ENCODE peak calls at places on chromosomes 1 and 21, in eight cellular contexts. One of them, this sample, is unnamed. For H3K4me1, the result is how much of the 10 kb centered on the place peaks cover.

GRCh38 chr1:205662135-205662725 is 18.1 kb downstream of the SLC45A3 start:
- DNase-seq in cardiac muscle cell: no peak
- DNase-seq in Panc1: no peak
- DNase-seq in fibroblast of lung: no peak
- DNase-seq in kidney: no peak
- DNase-seq in heart left ventricle: no peak
- DNase-seq in adrenal gland: no peak
- DNase-seq in IMR-90: no peak
- DNase-seq in this sample: no peak

GRCh38 chr1:178867670-178868069 is 3.2 kb downstream of the ANGPTL1 start:
- DNase-seq in heart left ventricle: no peak
- DNase-seq in IMR-90: peak
- DNase-seq in cardiac muscle cell: no peak
- DNase-seq in adrenal gland: no peak
- DNase-seq in Panc1: no peak
- DNase-seq in kidney: no peak
- DNase-seq in fibroblast of lung: no peak
- DNase-seq in this sample: no peak

GRCh38 chr1:172287207-172287606 is 133.3 kb upstream of the C1orf105 start:
- DNase-seq in cardiac muscle cell: no peak
- DNase-seq in IMR-90: peak
- DNase-seq in Panc1: no peak
- DNase-seq in fibroblast of lung: peak
- DNase-seq in adrenal gland: peak
- DNase-seq in heart left ventricle: peak
- DNase-seq in kidney: no peak
- DNase-seq in this sample: peak

GRCh38 chr1:52321051-52321450 is 45.0 kb downstream of the CC2D1B start:
- DNase-seq in IMR-90: no peak
- DNase-seq in heart left ventricle: no peak
- DNase-seq in Panc1: no peak
- DNase-seq in kidney: no peak
- DNase-seq in adrenal gland: no peak
- DNase-seq in fibroblast of lung: no peak
- DNase-seq in cardiac muscle cell: no peak
- DNase-seq in this sample: no peak

GRCh38 chr1:17225140-17225539 is 20.2 kb downstream of the PADI1 start:
- DNase-seq in heart left ventricle: no peak
- DNase-seq in fibroblast of lung: no peak
- DNase-seq in cardiac muscle cell: no peak
- DNase-seq in Panc1: no peak
- DNase-seq in adrenal gland: no peak
- DNase-seq in IMR-90: no peak
- DNase-seq in kidney: no peak
- DNase-seq in this sample: no peak

GRCh38 chr1:17441265-17441992 is 2.0 kb upstream of the RCC2 start:
- DNase-seq in kidney: peak
- DNase-seq in IMR-90: peak
- DNase-seq in heart left ventricle: no peak
- DNase-seq in Panc1: peak
- DNase-seq in fibroblast of lung: peak
- DNase-seq in cardiac muscle cell: no peak
- DNase-seq in adrenal gland: no peak
- DNase-seq in this sample: no peak

GRCh38 chr1:3079381-3080093 is 10.5 kb downstream of the PRDM16 start:
- DNase-seq in Panc1: no peak
- DNase-seq in adrenal gland: no peak
- DNase-seq in heart left ventricle: no peak
- DNase-seq in IMR-90: no peak
- DNase-seq in cardiac muscle cell: no peak
- DNase-seq in fibroblast of lung: no peak
- DNase-seq in kidney: no peak
- DNase-seq in this sample: no peak

GRCh38 chr1:156844102-156844501 is 14.8 kb downstream of the INSRR start:
- DNase-seq in Panc1: no peak
- DNase-seq in IMR-90: no peak
- DNase-seq in cardiac muscle cell: no peak
- DNase-seq in adrenal gland: no peak
- DNase-seq in fibroblast of lung: no peak
- DNase-seq in heart left ventricle: no peak
- DNase-seq in kidney: no peak
- DNase-seq in this sample: no peak

GRCh38 chr1:181159451-181160151 is 71.1 kb downstream of the IER5 start:
- DNase-seq in IMR-90: peak
- DNase-seq in fibroblast of lung: peak
- DNase-seq in heart left ventricle: peak
- DNase-seq in Panc1: no peak
- DNase-seq in adrenal gland: no peak
- DNase-seq in kidney: no peak
- DNase-seq in cardiac muscle cell: no peak
- DNase-seq in this sample: no peak

GRCh38 chr21:45971487-45972352 is 9.8 kb upstream of the COL6A1 start:
- DNase-seq in Panc1: no peak
- DNase-seq in cardiac muscle cell: no peak
- DNase-seq in adrenal gland: no peak
- DNase-seq in IMR-90: peak
- DNase-seq in fibroblast of lung: peak
- DNase-seq in kidney: peak
- DNase-seq in heart left ventricle: peak
- DNase-seq in this sample: peak

GRCh38 chr1:4638347-4638734 is 16.1 kb upstream of the AJAP1 start:
- DNase-seq in adrenal gland: no peak
- DNase-seq in IMR-90: no peak
- DNase-seq in heart left ventricle: peak
- DNase-seq in fibroblast of lung: no peak
- DNase-seq in kidney: no peak
- DNase-seq in cardiac muscle cell: no peak
- DNase-seq in Panc1: no peak
- DNase-seq in this sample: no peak

DNA sequence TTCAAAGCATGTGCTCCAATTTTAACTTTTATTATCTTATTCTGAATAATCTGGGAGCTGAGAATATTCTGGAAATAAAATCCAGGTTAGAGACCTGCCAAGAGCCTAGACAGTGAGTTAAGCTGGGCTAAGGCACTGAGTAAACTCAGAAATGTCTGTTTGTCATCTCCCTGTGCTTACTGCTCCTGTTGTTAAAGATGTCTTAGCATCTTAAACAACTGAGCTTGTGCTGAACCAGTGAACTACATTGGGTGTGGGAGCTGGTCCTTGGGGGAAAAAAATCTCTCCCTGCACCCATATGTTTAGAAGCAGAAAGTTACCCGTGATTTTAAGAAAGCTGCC is 25.0 kb upstream of the AHCYL1 start:
- DNase-seq in IMR-90: no peak
- DNase-seq in adrenal gland: no peak
- DNase-seq in cardiac muscle cell: no peak
- DNase-seq in kidney: no peak
- DNase-seq in fibroblast of lung: no peak
- DNase-seq in heart left ventricle: no peak
- DNase-seq in Panc1: no peak
- DNase-seq in this sample: no peak
- TF ChIP-seq CTCF in IMR-90: no peak
- TF ChIP-seq CTCF in adrenal gland: no peak
- TF ChIP-seq CTCF in cardiac muscle cell: no peak
- TF ChIP-seq CTCF in kidney: no peak
- TF ChIP-seq CTCF in fibroblast of lung: no peak
- TF ChIP-seq CTCF in heart left ventricle: no peak
- TF ChIP-seq CTCF in Panc1: no peak
- TF ChIP-seq CTCF in this sample: no peak

GRCh38 chr1:160365325-160365724 is 1.5 kb upstream of the NHLH1 start:
- DNase-seq in cardiac muscle cell: no peak
- DNase-seq in adrenal gland: no peak
- DNase-seq in kidney: no peak
- DNase-seq in IMR-90: no peak
- DNase-seq in heart left ventricle: no peak
- DNase-seq in fibroblast of lung: no peak
- DNase-seq in Panc1: no peak
- DNase-seq in this sample: no peak
- H3K4me1 ChIP-seq in cardiac muscle cell: under half
- H3K4me1 ChIP-seq in adrenal gland: under half
- H3K4me1 ChIP-seq in kidney: under half
- H3K4me1 ChIP-seq in IMR-90: under half
- H3K4me1 ChIP-seq in heart left ventricle: under half
- H3K4me1 ChIP-seq in fibroblast of lung: under half
- H3K4me1 ChIP-seq in Panc1: under half
- H3K4me1 ChIP-seq in this sample: under half

GRCh38 chr21:25281134-25281533 is 326.1 kb downstream of the MRPL39 start:
- DNase-seq in kidney: no peak
- DNase-seq in cardiac muscle cell: no peak
- DNase-seq in IMR-90: no peak
- DNase-seq in fibroblast of lung: no peak
- DNase-seq in Panc1: no peak
- DNase-seq in adrenal gland: no peak
- DNase-seq in heart left ventricle: no peak
- DNase-seq in this sample: no peak

GRCh38 chr21:25280061-25280460 is 327.2 kb downstream of the MRPL39 start:
- DNase-seq in adrenal gland: no peak
- DNase-seq in IMR-90: no peak
- DNase-seq in cardiac muscle cell: no peak
- DNase-seq in Panc1: no peak
- DNase-seq in kidney: no peak
- DNase-seq in heart left ventricle: no peak
- DNase-seq in fibroblast of lung: no peak
- DNase-seq in this sample: no peak

GRCh38 chr21:25283720-25284119 is 323.6 kb downstream of the MRPL39 start:
- DNase-seq in fibroblast of lung: peak
- DNase-seq in IMR-90: peak
- DNase-seq in kidney: no peak
- DNase-seq in heart left ventricle: no peak
- DNase-seq in adrenal gland: no peak
- DNase-seq in cardiac muscle cell: peak
- DNase-seq in Panc1: no peak
- DNase-seq in this sample: no peak
- TF ChIP-seq CTCF in fibroblast of lung: peak
- TF ChIP-seq CTCF in IMR-90: peak
- TF ChIP-seq CTCF in kidney: peak
- TF ChIP-seq CTCF in heart left ventricle: no peak
- TF ChIP-seq CTCF in adrenal gland: peak
- TF ChIP-seq CTCF in cardiac muscle cell: peak
- TF ChIP-seq CTCF in Panc1: peak
- TF ChIP-seq CTCF in this sample: no peak

GRCh38 chr21:17538576-17538975 is 25.7 kb downstream of the CXADR start:
- DNase-seq in fibroblast of lung: no peak
- DNase-seq in kidney: no peak
- DNase-seq in cardiac muscle cell: no peak
- DNase-seq in heart left ventricle: no peak
- DNase-seq in Panc1: no peak
- DNase-seq in IMR-90: no peak
- DNase-seq in adrenal gland: no peak
- DNase-seq in this sample: no peak

GRCh38 chr21:17539743-17540341 is 27.0 kb downstream of the CXADR start:
- DNase-seq in cardiac muscle cell: no peak
- DNase-seq in IMR-90: no peak
- DNase-seq in kidney: no peak
- DNase-seq in adrenal gland: no peak
- DNase-seq in heart left ventricle: no peak
- DNase-seq in fibroblast of lung: no peak
- DNase-seq in Panc1: no peak
- DNase-seq in this sample: no peak

GRCh38 chr21:17540530-17540929 is 27.7 kb downstream of the CXADR start:
- DNase-seq in heart left ventricle: no peak
- DNase-seq in adrenal gland: no peak
- DNase-seq in Panc1: no peak
- DNase-seq in kidney: no peak
- DNase-seq in cardiac muscle cell: no peak
- DNase-seq in fibroblast of lung: no peak
- DNase-seq in IMR-90: no peak
- DNase-seq in this sample: no peak

GRCh38 chr21:17539323-17539722 is 26.5 kb downstream of the CXADR start:
- DNase-seq in fibroblast of lung: no peak
- DNase-seq in Panc1: no peak
- DNase-seq in adrenal gland: no peak
- DNase-seq in IMR-90: no peak
- DNase-seq in cardiac muscle cell: no peak
- DNase-seq in kidney: no peak
- DNase-seq in heart left ventricle: no peak
- DNase-seq in this sample: no peak

DNA sequence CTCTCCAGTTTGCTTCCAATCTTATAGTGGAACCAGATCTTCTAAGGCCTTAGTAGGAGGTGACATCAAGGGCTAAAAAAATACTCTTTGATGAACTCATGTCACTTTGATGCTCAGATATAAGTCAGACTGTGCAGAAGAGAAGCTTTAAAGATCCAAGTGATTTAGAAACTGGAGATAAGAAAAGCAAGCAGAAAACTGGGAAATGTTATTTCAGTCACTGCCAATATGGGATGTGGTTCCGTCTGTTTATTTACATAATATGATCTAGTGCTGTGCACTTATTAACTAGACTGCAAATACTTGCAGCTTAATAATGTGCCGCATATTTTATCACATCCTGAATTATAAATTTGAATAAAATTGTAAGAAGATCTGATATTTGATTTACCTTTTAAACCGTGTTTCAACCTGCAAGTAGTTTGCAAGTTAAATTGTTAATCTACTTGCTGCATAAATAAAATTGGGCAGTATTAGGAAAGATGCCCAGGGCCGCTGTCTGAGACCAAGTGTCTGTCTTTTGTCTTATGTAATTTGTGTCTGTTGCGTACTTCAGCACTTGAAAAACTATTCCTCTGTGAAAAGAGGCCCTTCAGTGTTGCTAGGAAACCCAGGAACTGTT is 29.6 kb downstream of the CXADR start:
- DNase-seq in kidney: no peak
- DNase-seq in cardiac muscle cell: peak
- DNase-seq in IMR-90: no peak
- DNase-seq in Panc1: no peak
- DNase-seq in fibroblast of lung: peak
- DNase-seq in heart left ventricle: no peak
- DNase-seq in adrenal gland: no peak
- DNase-seq in this sample: no peak
- H3K4me1 ChIP-seq in kidney: under half
- H3K4me1 ChIP-seq in cardiac muscle cell: under half
- H3K4me1 ChIP-seq in IMR-90: under half
- H3K4me1 ChIP-seq in Panc1: under half
- H3K4me1 ChIP-seq in fibroblast of lung: under half
- H3K4me1 ChIP-seq in heart left ventricle: under half
- H3K4me1 ChIP-seq in adrenal gland: under half
- H3K4me1 ChIP-seq in this sample: under half

DNA sequence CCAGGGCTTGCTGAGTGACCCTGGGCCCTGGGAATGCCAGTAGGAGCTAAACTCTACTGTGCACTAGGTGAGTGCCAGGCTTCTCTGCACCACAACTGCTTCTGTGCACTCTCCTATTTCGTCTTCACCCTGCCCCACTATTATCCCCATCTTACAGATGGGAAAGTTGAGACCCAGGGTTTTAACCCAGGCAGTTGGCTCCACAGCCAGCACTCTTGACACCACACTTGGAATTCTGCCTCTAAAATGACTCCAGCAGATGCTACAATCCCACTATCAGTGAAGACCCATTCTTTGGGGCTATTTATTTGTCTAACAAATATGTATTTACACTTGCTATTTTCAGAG is 56.1 kb downstream of the FOXO6 start:
- DNase-seq in heart left ventricle: no peak
- DNase-seq in kidney: peak
- DNase-seq in IMR-90: no peak
- DNase-seq in cardiac muscle cell: no peak
- DNase-seq in fibroblast of lung: no peak
- DNase-seq in Panc1: no peak
- DNase-seq in adrenal gland: no peak
- DNase-seq in this sample: no peak
- TF ChIP-seq CTCF in heart left ventricle: no peak
- TF ChIP-seq CTCF in kidney: no peak
- TF ChIP-seq CTCF in IMR-90: no peak
- TF ChIP-seq CTCF in cardiac muscle cell: no peak
- TF ChIP-seq CTCF in fibroblast of lung: no peak
- TF ChIP-seq CTCF in Panc1: peak
- TF ChIP-seq CTCF in adrenal gland: no peak
- TF ChIP-seq CTCF in this sample: no peak